ENCODE peak calls at places on chromosomes 1 and 21, in eight cellular contexts. F is endothelial cell of umbilical vein, L is fibroblast of lung, N is AG04450, M is colonic mucosa, O is fibroblast of pulmonary artery, D is DND-41, T is H9. K is an unnamed sample.

GRCh38 chr1:61226791-61227567 is 144.6 kb downstream of the NFIA start:
- DNase-seq in O (no peak), M (peak), D (no peak), N (no peak), F (no peak), T (no peak), L (no peak), K (no peak)

GRCh38 chr1:100597784-100598183 is 59.8 kb downstream of the GPR88 start:
- DNase-seq in T (no peak), D (no peak), L (peak), F (no peak), N (no peak), O (peak), M (no peak), K (no peak)

GRCh38 chr1:53821380-53821779 is 16.7 kb downstream of the NDC1 start:
- DNase-seq in F (no peak), M (no peak), O (no peak), T (no peak), L (no peak), N (no peak), D (no peak), K (no peak)

GRCh38 chr21:43645414-43645891 is 13.8 kb downstream of the HSF2BP start:
- DNase-seq in F (peak), D (no peak), O (peak), N (peak), L (peak), T (peak), M (peak), K (no peak)

GRCh38 chr1:83849191-83850061 is 149.5 kb downstream of the TTLL7 start:
- DNase-seq in L (no peak), T (no peak), O (no peak), F (peak), N (no peak), D (no peak), M (no peak), K (no peak)

GRCh38 chr1:102096162-102096561 is 99.4 kb upstream of the OLFM3 start:
- DNase-seq in O (no peak), M (no peak), N (no peak), L (no peak), D (no peak), T (no peak), F (no peak), K (no peak)

GRCh38 chr1:53198241-53198651 is 1.6 kb downstream of the CPT2 start:
- DNase-seq in F (no peak), T (no peak), L (no peak), N (no peak), D (no peak), O (peak), M (peak), K (no peak)

GRCh38 chr1:226651041-226651731 is 87.9 kb downstream of the ITPKB start:
- DNase-seq in N (no peak), M (no peak), F (no peak), D (no peak), O (no peak), T (no peak), L (no peak), K (no peak)

GRCh38 chr1:26125382-26125781 is 13.8 kb downstream of the PDIK1L start:
- DNase-seq in D (no peak), O (no peak), L (no peak), T (no peak), N (no peak), F (no peak), M (no peak), K (no peak)

GRCh38 chr1:245310605-245311531 is 156.1 kb downstream of the KIF26B start:
- DNase-seq in M (no peak), D (peak), L (peak), O (peak), T (peak), F (no peak), N (no peak), K (no peak)

GRCh38 chr1:202680586-202681352 is 29.5 kb downstream of the SYT2 start:
- DNase-seq in D (no peak), T (peak), F (no peak), O (no peak), L (no peak), M (no peak), N (no peak), K (no peak)

GRCh38 chr1:245086389-245086969 is 68.3 kb upstream of the KIF26B start:
- DNase-seq in M (no peak), F (no peak), L (peak), T (no peak), O (peak), D (no peak), N (peak), K (no peak)

GRCh38 chr1:209549384-209550001 is 34.0 kb upstream of the CAMK1G start:
- DNase-seq in L (no peak), D (peak), M (no peak), N (no peak), T (peak), F (no peak), O (no peak), K (no peak)
- TF ChIP-seq CTCF in L (no peak), D (no peak), M (no peak), N (peak), T (peak), F (no peak), O (no peak), K (no peak)

DNA sequence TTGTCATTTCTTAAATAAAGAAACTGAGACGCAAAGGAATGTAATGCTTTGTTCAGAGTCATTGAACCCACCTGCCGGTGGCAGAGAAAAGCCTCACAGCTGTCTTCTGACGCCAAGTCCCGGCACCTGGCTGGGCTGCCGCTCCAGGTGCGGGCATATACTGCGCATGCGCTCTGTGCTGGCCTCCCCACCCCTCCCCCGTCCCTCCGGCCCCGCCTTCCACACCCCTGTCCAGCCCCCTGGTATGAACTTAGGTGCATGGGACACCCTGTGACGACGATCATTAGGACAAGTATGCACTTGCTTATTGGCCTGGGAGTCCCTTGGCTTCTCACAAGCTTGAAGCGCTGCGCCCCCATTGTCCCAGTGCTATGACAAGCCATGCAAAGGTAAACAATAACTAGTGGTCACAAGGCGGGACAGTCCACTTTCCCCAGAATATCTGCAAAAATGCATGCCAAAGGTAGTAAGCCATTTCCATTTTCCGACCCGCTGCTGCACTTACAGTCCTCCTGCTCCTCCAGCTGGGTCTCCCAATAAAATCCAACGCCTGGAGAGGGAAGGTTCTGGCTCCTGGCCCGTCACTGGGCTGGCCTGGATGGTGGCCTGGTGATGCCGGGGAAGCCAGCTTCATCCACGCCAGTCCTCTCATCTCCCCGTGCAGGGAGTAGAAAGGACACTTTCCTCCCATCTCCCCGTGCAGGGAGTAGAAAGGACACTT is 100.4 kb downstream of the PSMG1 start:
- DNase-seq in O (no peak), L (no peak), T (peak), F (no peak), N (no peak), D (no peak), M (peak), K (no peak)
- TF ChIP-seq CTCF in O (no peak), L (no peak), T (peak), F (no peak), N (no peak), D (no peak), M (no peak), K (no peak)

GRCh38 chr21:41508415-41509205 is 652 bp upstream of the TMPRSS2 start:
- DNase-seq in F (no peak), D (no peak), L (no peak), O (no peak), N (no peak), T (no peak), M (peak), K (no peak)

GRCh38 chr21:41507521-41508414 is at the start of gene TMPRSS2:
- DNase-seq in N (no peak), O (no peak), M (peak), D (no peak), L (no peak), F (no peak), T (peak), K (no peak)

GRCh38 chr21:41509733-41510132 is 1.8 kb upstream of the TMPRSS2 start:
- DNase-seq in F (no peak), L (no peak), O (no peak), M (no peak), D (no peak), T (no peak), N (no peak), K (no peak)

GRCh38 chr21:41510500-41510899 is 2.5 kb upstream of the TMPRSS2 start:
- DNase-seq in M (peak), F (no peak), D (no peak), N (no peak), T (no peak), O (no peak), L (no peak), K (no peak)

DNA sequence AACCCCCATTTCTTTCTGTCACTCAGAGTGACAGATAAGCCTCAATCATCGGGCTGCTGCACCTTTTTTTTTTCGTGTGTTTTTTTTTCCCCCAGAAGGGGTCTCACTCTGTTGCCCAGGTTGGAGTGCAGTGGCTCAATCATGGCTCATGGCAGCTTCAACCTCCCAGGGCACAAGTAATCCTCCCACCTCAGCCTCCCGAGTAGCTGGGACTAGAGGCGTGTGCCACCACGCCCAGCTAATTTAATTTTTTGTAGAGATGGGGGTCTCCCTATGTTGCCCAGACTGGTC is 1.2 kb upstream of the TMPRSS2 start:
- DNase-seq in L (no peak), O (no peak), T (no peak), M (no peak), F (no peak), N (no peak), D (no peak), K (no peak)
- TF ChIP-seq CTCF in L (no peak), O (no peak), T (no peak), M (no peak), F (no peak), N (no peak), D (no peak), K (no peak)

GRCh38 chr1:34785875-34786470 is 5.0 kb downstream of the GJB3 start:
- DNase-seq in D (no peak), O (no peak), L (no peak), F (no peak), M (no peak), T (no peak), N (no peak), K (no peak)

GRCh38 chr1:34786521-34787325 is 5.7 kb downstream of the GJB3 start:
- DNase-seq in M (peak), L (peak), T (peak), F (peak), D (peak), N (peak), O (peak), K (peak)

GRCh38 chr1:34784751-34785221 is 3.8 kb downstream of the GJB3 start:
- DNase-seq in O (no peak), N (no peak), L (no peak), M (no peak), T (no peak), F (no peak), D (no peak), K (no peak)

GRCh38 chr1:34785231-34785874 is 4.3 kb downstream of the GJB3 start:
- DNase-seq in M (no peak), D (no peak), N (no peak), T (no peak), L (no peak), O (no peak), F (no peak), K (no peak)

DNA sequence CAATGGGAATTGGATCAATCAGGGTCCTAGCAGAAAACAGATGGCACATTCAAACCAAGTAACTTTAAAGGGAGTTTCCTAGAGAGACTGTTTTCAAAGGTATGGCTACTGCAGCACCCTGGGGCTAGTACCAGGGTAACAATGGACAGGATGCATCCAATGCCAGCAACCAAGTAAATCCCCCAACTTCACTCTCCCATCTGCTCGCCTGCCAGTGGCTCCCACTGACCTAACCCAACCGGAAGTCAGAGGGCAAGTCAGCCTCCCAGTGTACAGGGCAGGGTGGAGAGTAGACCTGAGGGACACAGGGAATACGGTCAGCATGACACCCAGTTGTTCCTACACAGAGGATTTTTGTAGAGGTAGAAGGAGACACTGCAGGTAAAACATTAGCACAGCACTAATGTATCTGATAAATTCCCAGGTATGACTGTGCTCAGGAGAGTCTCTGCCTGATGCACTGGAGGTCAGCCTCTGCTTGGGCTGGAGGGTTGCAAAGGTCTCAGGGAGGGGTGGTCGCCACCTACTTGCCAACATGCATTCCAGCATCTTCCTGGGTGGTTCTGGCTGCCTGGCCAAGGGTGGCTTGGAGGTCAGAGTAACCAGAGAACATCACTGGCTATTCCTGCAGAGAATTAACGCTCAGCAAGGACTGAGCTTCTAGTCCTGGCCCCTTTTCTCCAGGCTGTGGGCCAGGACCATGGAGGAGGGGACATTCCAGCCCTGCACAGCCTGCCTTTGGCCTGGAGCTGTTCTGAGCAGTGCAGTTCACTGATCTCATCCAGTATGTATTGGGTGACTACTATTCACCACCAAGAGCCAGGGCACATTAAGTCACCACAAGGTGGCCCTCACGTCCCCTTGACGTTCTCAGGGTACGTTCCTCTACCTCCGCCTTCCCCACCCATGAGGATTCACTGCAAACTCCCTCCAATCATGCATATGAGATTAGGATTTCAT is 5.1 kb upstream of the GJA4 start:
- DNase-seq in O (peak), F (peak), T (peak), L (peak), D (peak), N (no peak), M (no peak), K (no peak)
- TF ChIP-seq CTCF in O (peak), F (peak), T (peak), L (peak), D (peak), N (no peak), M (peak), K (peak)

GRCh38 chr1:222225171-222225570 is 322.7 kb downstream of the HHIPL2 start:
- DNase-seq in M (no peak), N (no peak), O (no peak), T (no peak), D (no peak), L (no peak), F (no peak), K (no peak)

GRCh38 chr1:222224576-222224975 is 323.3 kb downstream of the HHIPL2 start:
- DNase-seq in M (no peak), F (no peak), D (no peak), L (peak), N (no peak), O (peak), T (no peak), K (no peak)
- TF ChIP-seq CTCF in M (no peak), F (no peak), D (no peak), L (no peak), N (no peak), O (no peak), T (no peak), K (no peak)

DNA sequence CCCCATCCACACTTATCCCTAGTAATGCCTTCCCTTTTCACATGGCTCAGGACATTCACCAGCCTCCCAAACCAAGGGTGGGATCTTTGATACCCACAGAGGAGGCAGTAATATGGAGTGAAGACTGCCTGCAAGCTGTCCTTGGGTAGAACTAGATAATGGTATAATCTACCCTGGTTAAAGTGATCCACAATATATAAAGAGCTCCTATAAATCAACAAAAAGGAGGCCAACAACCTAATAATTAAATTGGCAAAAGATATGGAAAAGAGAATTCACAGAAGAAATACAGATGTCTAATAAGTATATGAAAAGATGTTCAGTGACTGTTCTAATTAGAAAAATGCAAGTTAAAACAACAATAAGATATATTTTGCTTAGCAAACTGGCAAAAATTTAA is 30.7 kb upstream of the SPOCD1 start:
- DNase-seq in O (no peak), T (no peak), N (no peak), M (no peak), D (no peak), L (no peak), F (no peak), K (no peak)
- TF ChIP-seq CTCF in O (no peak), T (no peak), N (no peak), M (no peak), D (no peak), L (no peak), F (no peak), K (no peak)

GRCh38 chr21:26845066-26845749 is at the start of gene ADAMTS1:
- DNase-seq in O (peak), T (peak), M (peak), F (peak), N (peak), D (no peak), L (peak), K (peak)
- TF ChIP-seq CTCF in O (no peak), T (peak), M (no peak), F (no peak), N (no peak), D (no peak), L (no peak), K (peak)

DNA sequence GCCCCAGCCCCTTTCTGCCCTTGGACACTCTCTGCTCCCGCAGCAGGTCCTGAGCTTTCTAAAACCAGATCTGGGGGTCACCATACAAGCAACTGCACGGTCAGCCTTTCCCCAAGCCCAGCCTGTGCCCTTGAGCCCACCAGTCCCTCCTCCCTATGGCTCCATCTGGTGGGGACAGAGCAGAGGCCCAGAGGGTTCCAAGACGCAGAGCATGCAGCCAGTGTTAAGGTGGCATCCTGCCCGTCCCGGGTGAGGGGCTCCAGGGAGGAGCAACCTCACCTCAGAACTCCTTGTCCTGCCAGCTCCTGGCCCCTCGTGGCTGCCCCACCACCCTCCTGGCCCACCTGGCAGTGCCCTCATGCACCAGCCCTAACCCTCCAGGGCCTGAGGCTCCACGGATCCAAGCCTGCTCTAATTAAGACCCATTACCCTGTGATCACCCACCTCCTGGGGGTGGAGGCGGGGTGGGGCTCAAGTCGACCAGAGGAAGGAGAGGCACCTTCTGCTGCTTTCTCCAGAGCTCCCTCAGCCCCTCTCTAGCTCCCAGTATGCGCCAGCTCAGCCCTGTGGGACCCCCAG is 8.5 kb downstream of the CHD5 start:
- DNase-seq in O (no peak), M (no peak), T (peak), F (peak), L (no peak), N (no peak), D (no peak), K (no peak)
- TF ChIP-seq CTCF in O (peak), M (no peak), T (peak), F (peak), L (peak), N (peak), D (peak), K (peak)

DNA sequence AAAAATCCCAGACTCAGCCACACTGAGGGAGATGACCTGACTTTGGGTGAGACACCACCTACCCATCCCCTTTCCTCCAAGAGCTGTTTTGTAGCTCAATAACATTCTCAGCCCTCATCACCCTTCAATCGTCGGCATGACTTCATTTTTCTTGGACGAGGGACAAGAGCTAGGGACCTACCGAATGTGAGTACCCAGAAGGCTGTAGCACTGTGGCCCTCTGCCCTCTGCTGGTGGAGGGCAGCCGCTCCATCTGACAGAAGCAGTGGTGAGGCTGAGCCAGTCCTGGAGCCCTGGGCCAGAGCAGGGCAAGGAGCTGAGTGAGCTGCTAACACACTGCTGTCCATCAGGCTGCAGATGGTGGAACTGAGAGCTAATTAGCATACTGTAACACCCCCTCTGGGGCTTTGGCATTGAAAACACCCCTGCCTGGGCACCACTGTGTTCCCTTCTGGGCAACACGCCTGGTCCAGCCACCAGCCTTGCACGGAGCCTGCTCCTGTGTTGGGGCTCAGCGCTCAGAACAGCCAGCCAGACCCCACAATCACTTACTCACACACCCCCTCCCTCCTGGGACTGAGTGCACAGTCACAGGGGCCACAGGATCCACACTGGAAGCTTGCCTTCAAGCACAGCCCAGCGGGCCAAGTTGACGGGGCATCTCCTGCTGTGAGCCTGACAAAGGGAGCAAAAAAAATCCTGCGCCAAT is 18.3 kb upstream of the ALPL start:
- DNase-seq in T (peak), F (peak), O (peak), M (peak), N (no peak), L (peak), D (peak), K (no peak)
- TF ChIP-seq CTCF in T (peak), F (peak), O (peak), M (peak), N (peak), L (peak), D (peak), K (no peak)